ENCODE peak calls at places on chromosomes 2 and 18, in four cellular contexts. H is naive B cell, Z is iPS-NIHi11, V is EH. C is an unnamed sample.

GRCh38 chr18:59446012-59446411 is 86.9 kb upstream of the LMAN1 start:
- DNase-seq in H (no peak), Z (peak; percentile 61), V (peak; percentile 54), C (no peak)

GRCh38 chr2:72173640-72174321 is 26.1 kb upstream of the CYP26B1 start:
- DNase-seq in H (no peak), Z (no peak), V (no peak), C (no peak)

GRCh38 chr2:193783681-193784080 is 1588.9 kb upstream of the TMEFF2 start:
- DNase-seq in H (no peak), Z (no peak), V (no peak), C (no peak)

GRCh38 chr2:42828487-42829416 is 36.4 kb upstream of the HAAO start:
- DNase-seq in H (peak; percentile 64), Z (peak; percentile 96), V (peak; percentile 73), C (peak; percentile 91)

GRCh38 chr2:40734797-40735196 is 282.9 kb upstream of the SLC8A1 start:
- DNase-seq in H (no peak), Z (no peak), V (peak; percentile 92), C (no peak)

GRCh38 chr2:223937535-223937934 is 7.6 kb downstream of the WDFY1 start:
- DNase-seq in H (no peak), Z (no peak), V (peak; percentile 17), C (no peak)

GRCh38 chr18:6221602-6222014 is 193.1 kb downstream of the L3MBTL4 start:
- DNase-seq in H (no peak), Z (no peak), V (no peak), C (peak; percentile 12)

GRCh38 chr2:239802101-239802649 is 223.0 kb downstream of the NDUFA10 start:
- DNase-seq in H (no peak), Z (no peak), V (no peak), C (no peak)